ENCODE peak calls at places on chromosomes 7 and 10, in four cellular contexts. D is NCI-H1092, R is T-helper 1 cell, M is Peyer's patch. V is an unnamed sample.

GRCh38 chr7:37570145-37570544 is 113.4 kb upstream of the GPR141 start:
- DNase-seq in D (no peak), R (no peak), M (no peak), V (no peak)

GRCh38 chr7:54546081-54546985 is 4.2 kb downstream of the VSTM2A start:
- DNase-seq in D (peak; percentile 28), R (no peak), M (no peak), V (no peak)

GRCh38 chr7:69599879-69600764 is 1.8 kb downstream of the AUTS2 start:
- DNase-seq in D (no peak), R (no peak), M (no peak), V (no peak)

GRCh38 chr10:97185326-97186058 is at the start of gene SLIT1:
- DNase-seq in D (peak; percentile 58), R (no peak), M (peak; percentile 40), V (no peak)

GRCh38 chr10:109953745-109954144 is 30.4 kb upstream of the XPNPEP1 start:
- DNase-seq in D (no peak), R (no peak), M (no peak), V (no peak)

GRCh38 chr7:35701287-35701686 is 6.4 kb upstream of the HERPUD2 start:
- DNase-seq in D (no peak), R (no peak), M (no peak), V (no peak)

GRCh38 chr10:44164256-44164956 is 220.5 kb downstream of the CXCL12 start:
- DNase-seq in D (no peak), R (no peak), M (no peak), V (no peak)

GRCh38 chr10:32538256-32538655 is 92.3 kb downstream of the CCDC7 start:
- DNase-seq in D (no peak), R (no peak), M (no peak), V (no peak)

GRCh38 chr10:43230101-43230908 is 36.6 kb downstream of the RASGEF1A start:
- DNase-seq in D (no peak), R (peak; percentile 11), M (peak; percentile 32), V (no peak)

GRCh38 chr7:100694196-100694745 is at the start of gene GIGYF1:
- DNase-seq in D (peak; percentile 73), R (peak; percentile 65), M (peak; percentile 85), V (peak; percentile 63)

GRCh38 chr7:20784311-20785210 is 2.1 kb downstream of the SP8 start:
- DNase-seq in D (peak; percentile 55), R (no peak), M (peak; percentile 51), V (no peak)

GRCh38 chr10:82150123-82150900 is 275.3 kb downstream of the NRG3 start:
- DNase-seq in D (no peak), R (no peak), M (no peak), V (no peak)

GRCh38 chr10:123583639-123584418 is 82.3 kb upstream of the GPR26 start:
- DNase-seq in D (peak; percentile 57), R (no peak), M (peak; percentile 79), V (no peak)

GRCh38 chr10:43075612-43076003 is 1.3 kb upstream of the RET start:
- DNase-seq in D (no peak), R (no peak), M (no peak), V (no peak)

GRCh38 chr7:121351682-121352081 is 22.9 kb downstream of the WNT16 start:
- DNase-seq in D (no peak), R (no peak), M (no peak), V (no peak)

GRCh38 chr7:4109481-4110110 is 572.5 kb upstream of the FOXK1 start:
- DNase-seq in D (no peak), R (no peak), M (no peak), V (no peak)

GRCh38 chr10:59648711-59649201 is 60.9 kb downstream of the SLC16A9 start:
- DNase-seq in D (no peak), R (no peak), M (no peak), V (no peak)

GRCh38 chr10:87674963-87675362 is 15.3 kb downstream of the PAPSS2 start:
- DNase-seq in D (no peak), R (no peak), M (no peak), V (no peak)